ENCODE peak calls at places on chromosome 17, in four cellular contexts. C is GM12892, S is SK-N-SH, M is HepG2. T is an unnamed sample.

GRCh38 chr17:36856169-36856568 is 81.1 kb upstream of the LHX1 start:
- DNase-seq in S (no peak), C (no peak), M (no peak), T (no peak)

GRCh38 chr17:36686123-36686669 is 84.8 kb downstream of the MRM1 start:
- DNase-seq in S (no peak), M (no peak), C (no peak), T (no peak)

GRCh38 chr17:65170839-65171238 is 33.7 kb downstream of the RGS9 start:
- DNase-seq in C (no peak), S (no peak), M (peak), T (no peak)

GRCh38 chr17:63550816-63551639 is 751 bp downstream of the DCAF7 start:
- DNase-seq in M (peak), C (no peak), S (peak), T (no peak)

GRCh38 chr17:80446645-80447405 is 29.6 kb downstream of the NPTX1 start:
- DNase-seq in S (no peak), M (no peak), C (no peak), T (no peak)

GRCh38 chr17:32265192-32265895 is at the start of gene RHBDL3:
- DNase-seq in M (no peak), C (no peak), S (peak), T (no peak)

GRCh38 chr17:77641718-77642117 is 316.8 kb upstream of the TNRC6C start:
- DNase-seq in C (no peak), M (no peak), S (no peak), T (no peak)

GRCh38 chr17:17180741-17181525 is 25.2 kb downstream of the PLD6 start:
- DNase-seq in M (no peak), S (no peak), C (no peak), T (no peak)

GRCh38 chr17:65656390-65657250 is 95.2 kb upstream of the AXIN2 start:
- DNase-seq in S (no peak), M (peak), C (no peak), T (no peak)

GRCh38 chr17:61221597-61222471 is 177.8 kb upstream of the TBX2 start:
- DNase-seq in M (no peak), S (no peak), C (no peak), T (no peak)

GRCh38 chr17:59762022-59762825 is 54.8 kb downstream of the VMP1 start:
- DNase-seq in M (no peak), C (no peak), S (no peak), T (no peak)

GRCh38 chr17:5785343-5785742 is 201.0 kb upstream of the NLRP1 start:
- DNase-seq in C (no peak), S (no peak), M (no peak), T (no peak)

GRCh38 chr17:7889166-7889584 is 586 bp downstream of the CHD3 start:
- DNase-seq in C (no peak), S (peak), M (peak), T (no peak)

GRCh38 chr17:3027786-3028532 is 35.4 kb downstream of the OR1D5 start:
- DNase-seq in M (no peak), S (no peak), C (no peak), T (no peak)

GRCh38 chr17:7588553-7589203 is 1.2 kb downstream of the SOX15 start:
- DNase-seq in S (peak), M (no peak), C (no peak), T (no peak)

GRCh38 chr17:8154608-8155152 is 2.5 kb upstream of the PER1 start:
- DNase-seq in M (no peak), C (no peak), S (no peak), T (no peak)

GRCh38 chr17:20241855-20242254 is 225.5 kb downstream of the LGALS9B start:
- DNase-seq in C (no peak), S (no peak), M (no peak), T (no peak)

GRCh38 chr17:32805029-32805976 is 71.6 kb downstream of the MYO1D start:
- DNase-seq in M (no peak), C (no peak), S (no peak), T (no peak)

GRCh38 chr17:28760987-28761562 is 17.3 kb downstream of the TRAF4 start:
- DNase-seq in S (no peak), M (no peak), C (no peak), T (no peak)

GRCh38 chr17:63349478-63350000 is 96.6 kb downstream of the CYB561 start:
- DNase-seq in C (no peak), S (no peak), M (no peak), T (no peak)

GRCh38 chr17:50488880-50489279 is 10.2 kb downstream of the RSAD1 start:
- DNase-seq in C (no peak), M (no peak), S (no peak), T (no peak)

GRCh38 chr17:65027305-65027704 is 29.2 kb downstream of the GNA13 start:
- DNase-seq in S (peak), M (peak), C (peak), T (no peak)

GRCh38 chr17:78305801-78306200 is 54.1 kb downstream of the SOCS3 start:
- DNase-seq in S (no peak), M (no peak), C (no peak), T (no peak)

GRCh38 chr17:6374761-6375312 is 60.1 kb downstream of the AIPL1 start:
- DNase-seq in M (no peak), S (no peak), C (no peak), T (no peak)

GRCh38 chr17:16484445-16485169 is 7.4 kb downstream of the LRRC75A start:
- DNase-seq in C (no peak), M (no peak), S (no peak), T (no peak)

GRCh38 chr17:306116-306515 is 46.5 kb downstream of the RPH3AL start:
- DNase-seq in S (no peak), M (no peak), C (no peak), T (no peak)

GRCh38 chr17:77476920-77477805 is 336.4 kb downstream of the SEC14L1 start:
- DNase-seq in M (no peak), S (peak), C (no peak), T (no peak)

GRCh38 chr17:60157487-60158040 is 7.8 kb downstream of the CA4 start:
- DNase-seq in S (peak), C (no peak), M (no peak), T (no peak)

GRCh38 chr17:17870292-17870691 is 33.5 kb upstream of the SREBF1 start:
- DNase-seq in C (no peak), S (no peak), M (no peak), T (no peak)

GRCh38 chr17:74870512-74870911 is 2.3 kb downstream of the FDXR start:
- DNase-seq in M (peak), C (no peak), S (no peak), T (no peak)

GRCh38 chr17:49494937-49495841 is at the start of gene NGFR:
- DNase-seq in S (peak), C (peak), M (no peak), T (peak)

GRCh38 chr17:10751569-10751968 is 21.7 kb upstream of the TMEM220 start:
- DNase-seq in M (peak), C (no peak), S (peak), T (no peak)

GRCh38 chr17:61409301-61410099 is 9.9 kb downstream of the TBX2 start:
- DNase-seq in C (peak), M (no peak), S (peak), T (peak)

GRCh38 chr17:78991017-78991783 is 11.5 kb upstream of the LGALS3BP start:
- DNase-seq in C (no peak), S (peak), M (no peak), T (no peak)

GRCh38 chr17:58679263-58680037 is 12.4 kb downstream of the TEX14 start:
- DNase-seq in S (no peak), M (peak), C (no peak), T (peak)

GRCh38 chr17:9240659-9241370 is 219.5 kb downstream of the NTN1 start:
- DNase-seq in S (no peak), C (no peak), M (peak), T (no peak)

GRCh38 chr17:41965694-41966375 is 760 bp upstream of the CNP start:
- DNase-seq in C (peak), S (peak), M (peak), T (no peak)

GRCh38 chr17:8753976-8754440 is 4.3 kb downstream of the SPDYE4 start:
- DNase-seq in M (peak), C (no peak), S (no peak), T (peak)

GRCh38 chr17:29766796-29767327 is 144.2 kb upstream of the CORO6 start:
- DNase-seq in C (no peak), M (no peak), S (no peak), T (no peak)

GRCh38 chr17:46199379-46199778 is 6.2 kb upstream of the KANSL1 start:
- DNase-seq in S (no peak), M (no peak), C (no peak), T (no peak)

GRCh38 chr17:46198233-46198632 is 5.0 kb upstream of the KANSL1 start:
- DNase-seq in M (no peak), S (no peak), C (no peak), T (no peak)

GRCh38 chr17:46195217-46195855 is 2.1 kb upstream of the KANSL1 start:
- DNase-seq in M (no peak), C (no peak), S (no peak), T (no peak)

GRCh38 chr17:46195939-46196338 is 2.7 kb upstream of the KANSL1 start:
- DNase-seq in S (no peak), M (no peak), C (no peak), T (no peak)

DNA sequence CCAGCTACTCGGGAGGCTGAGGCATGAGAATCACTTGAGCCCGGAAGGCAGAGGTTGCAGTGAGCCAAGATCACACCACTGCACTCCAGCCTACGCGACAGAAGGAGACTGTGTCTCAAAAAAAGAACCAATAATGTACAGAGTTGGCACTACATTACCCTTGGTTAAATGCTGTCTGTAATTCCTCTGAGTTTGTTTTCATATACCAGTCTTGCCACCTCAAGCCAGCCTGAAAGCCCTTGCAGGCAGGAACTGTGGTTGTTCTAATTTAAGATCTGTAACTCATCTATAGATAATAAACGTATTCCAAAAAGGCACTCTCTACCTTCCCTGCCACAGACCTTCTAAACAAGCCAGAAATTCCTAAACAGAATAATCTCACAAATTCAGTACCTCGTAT is 4.3 kb upstream of the KANSL1 start:
- DNase-seq in M (no peak), S (no peak), C (no peak), T (no peak)
- TF ChIP-seq TAF1 in M (no peak), S (no peak), C (no peak), T (no peak)

GRCh38 chr17:39705786-39706348 is 6.0 kb downstream of the ERBB2 start:
- DNase-seq in C (no peak), S (no peak), M (no peak), T (no peak)
- TF ChIP-seq POLR2AphosphoS5 in C (no peak), S (no peak), M (no peak), T (no peak)

GRCh38 chr17:82103588-82104451 is 5.8 kb upstream of the FASN start:
- DNase-seq in S (no peak), M (peak), C (no peak), T (no peak)

GRCh38 chr17:82106697-82107305 is 8.8 kb upstream of the FASN start:
- DNase-seq in S (no peak), C (no peak), M (no peak), T (no peak)

GRCh38 chr17:82105882-82106696 is 8.1 kb upstream of the FASN start:
- DNase-seq in S (peak), C (peak), M (peak), T (peak)

GRCh38 chr17:82105417-82105881 is 7.4 kb upstream of the FASN start:
- DNase-seq in S (no peak), C (no peak), M (no peak), T (no peak)

GRCh38 chr17:82104797-82105416 is 6.9 kb upstream of the FASN start:
- DNase-seq in M (no peak), C (no peak), S (no peak), T (no peak)
- TF ChIP-seq TAF1 in M (no peak), C (no peak), S (no peak), T (no peak)

GRCh38 chr17:35244345-35245195 is 1.7 kb downstream of the SLFN5 start:
- DNase-seq in M (peak), C (peak), S (peak), T (peak)
- TF ChIP-seq POLR2AphosphoS5 in M (no peak), C (peak), S (no peak), T (no peak)

DNA sequence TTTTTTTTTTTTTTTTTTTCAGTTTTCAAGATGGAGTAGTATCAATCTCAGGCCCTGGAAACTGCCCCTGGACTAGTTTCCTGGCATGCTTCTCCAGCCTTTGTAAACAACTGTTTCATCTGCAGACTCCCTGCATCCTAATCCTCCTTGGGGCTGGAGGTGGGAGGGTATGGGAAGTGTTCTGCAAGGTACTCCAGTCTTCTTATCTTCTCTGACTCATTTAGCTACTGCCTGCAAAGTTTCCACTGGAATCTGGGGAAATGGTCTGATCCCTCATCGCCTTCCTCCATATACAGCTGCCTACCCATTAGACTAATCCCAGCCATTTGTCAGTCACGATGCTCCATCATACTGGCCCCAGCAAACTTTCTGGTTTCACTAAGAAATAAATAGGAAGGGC is 21.5 kb downstream of the COPZ2 start:
- DNase-seq in M (no peak), C (no peak), S (no peak), T (no peak)
- TF ChIP-seq TAF1 in M (no peak), C (no peak), S (no peak), T (no peak)

GRCh38 chr17:43021739-43022512 is at the start of gene VAT1:
- DNase-seq in S (peak), C (peak), M (peak), T (peak)
- TF ChIP-seq POLR2AphosphoS5 in S (no peak), C (no peak), M (peak), T (no peak)